ENCODE peak calls at places on chromosomes 6 and 20, in nine cellular contexts. One of them, this sample, is unnamed.
A peak's percentile ranks its signal among the peaks of the same experiment; 100 is the strongest.

GRCh38 chr6:157982297-157982579 is 575 bp downstream of the SYNJ2 start:
- DNase-seq in heart left ventricle: no peak
- DNase-seq in mesendoderm: peak; percentile 77
- DNase-seq in PC-3: no peak
- DNase-seq in small intestine: peak; percentile 59
- DNase-seq in transverse colon: peak; percentile 68
- DNase-seq in spleen: no peak
- DNase-seq in left ventricle myocardium inferior: no peak
- DNase-seq in A549: peak; percentile 30
- DNase-seq in this sample: peak; percentile 68

GRCh38 chr6:169162968-169163903 is 90.4 kb downstream of the THBS2 start:
- DNase-seq in heart left ventricle: no peak
- DNase-seq in mesendoderm: no peak
- DNase-seq in PC-3: peak; percentile 90
- DNase-seq in small intestine: no peak
- DNase-seq in transverse colon: no peak
- DNase-seq in spleen: no peak
- DNase-seq in left ventricle myocardium inferior: no peak
- DNase-seq in A549: peak; percentile 73
- DNase-seq in this sample: no peak

GRCh38 chr6:110067837-110068591 is 89.9 kb downstream of the GPR6 start:
- DNase-seq in heart left ventricle: no peak
- DNase-seq in mesendoderm: peak; percentile 10
- DNase-seq in PC-3: no peak
- DNase-seq in small intestine: no peak
- DNase-seq in transverse colon: no peak
- DNase-seq in spleen: no peak
- DNase-seq in left ventricle myocardium inferior: no peak
- DNase-seq in A549: no peak
- DNase-seq in this sample: no peak

GRCh38 chr6:166957087-166957804 is 896 bp upstream of the RNASET2 start:
- DNase-seq in heart left ventricle: peak; percentile 38
- DNase-seq in mesendoderm: peak; percentile 28
- DNase-seq in PC-3: no peak
- DNase-seq in small intestine: peak; percentile 61
- DNase-seq in transverse colon: peak; percentile 79
- DNase-seq in spleen: peak; percentile 93
- DNase-seq in left ventricle myocardium inferior: peak; percentile 66
- DNase-seq in A549: no peak
- DNase-seq in this sample: peak; percentile 84

GRCh38 chr6:6893701-6894100 is 214.1 kb upstream of the RREB1 start:
- DNase-seq in heart left ventricle: no peak
- DNase-seq in mesendoderm: no peak
- DNase-seq in PC-3: peak; percentile 62
- DNase-seq in small intestine: no peak
- DNase-seq in transverse colon: no peak
- DNase-seq in spleen: no peak
- DNase-seq in left ventricle myocardium inferior: no peak
- DNase-seq in A549: no peak
- DNase-seq in this sample: no peak

GRCh38 chr20:29878777-29879442 is 1378.6 kb upstream of the DEFB115 start:
- DNase-seq in heart left ventricle: no peak
- DNase-seq in mesendoderm: no peak
- DNase-seq in PC-3: no peak
- DNase-seq in small intestine: no peak
- DNase-seq in transverse colon: peak; percentile 19
- DNase-seq in spleen: peak; percentile 84
- DNase-seq in left ventricle myocardium inferior: no peak
- DNase-seq in A549: no peak
- DNase-seq in this sample: peak; percentile 66

GRCh38 chr6:28720357-28721231 is 194.9 kb downstream of the GPX5 start:
- DNase-seq in heart left ventricle: no peak
- DNase-seq in mesendoderm: no peak
- DNase-seq in PC-3: no peak
- DNase-seq in small intestine: no peak
- DNase-seq in transverse colon: no peak
- DNase-seq in spleen: no peak
- DNase-seq in left ventricle myocardium inferior: no peak
- DNase-seq in A549: no peak
- DNase-seq in this sample: no peak

GRCh38 chr20:9110365-9110764 is 41.5 kb downstream of the PLCB4 start:
- DNase-seq in heart left ventricle: no peak
- DNase-seq in mesendoderm: no peak
- DNase-seq in PC-3: no peak
- DNase-seq in small intestine: no peak
- DNase-seq in transverse colon: no peak
- DNase-seq in spleen: no peak
- DNase-seq in left ventricle myocardium inferior: no peak
- DNase-seq in A549: no peak
- DNase-seq in this sample: no peak

GRCh38 chr6:39228111-39228971 is 934 bp downstream of the KCNK5 start:
- DNase-seq in heart left ventricle: no peak
- DNase-seq in mesendoderm: no peak
- DNase-seq in PC-3: no peak
- DNase-seq in small intestine: peak; percentile 45
- DNase-seq in transverse colon: no peak
- DNase-seq in spleen: peak; percentile 74
- DNase-seq in left ventricle myocardium inferior: no peak
- DNase-seq in A549: no peak
- DNase-seq in this sample: peak; percentile 35

GRCh38 chr20:37095108-37095608 is 639 bp downstream of the RBL1 start:
- DNase-seq in heart left ventricle: no peak
- DNase-seq in mesendoderm: no peak
- DNase-seq in PC-3: no peak
- DNase-seq in small intestine: peak; percentile 63
- DNase-seq in transverse colon: peak; percentile 38
- DNase-seq in spleen: peak; percentile 76
- DNase-seq in left ventricle myocardium inferior: no peak
- DNase-seq in A549: no peak
- DNase-seq in this sample: peak; percentile 23

GRCh38 chr20:57671662-57672061 is 38.2 kb downstream of the PMEPA1 start:
- DNase-seq in heart left ventricle: no peak
- DNase-seq in mesendoderm: no peak
- DNase-seq in PC-3: peak; percentile 22
- DNase-seq in small intestine: no peak
- DNase-seq in transverse colon: no peak
- DNase-seq in spleen: no peak
- DNase-seq in left ventricle myocardium inferior: no peak
- DNase-seq in A549: peak; percentile 77
- DNase-seq in this sample: no peak

DNA sequence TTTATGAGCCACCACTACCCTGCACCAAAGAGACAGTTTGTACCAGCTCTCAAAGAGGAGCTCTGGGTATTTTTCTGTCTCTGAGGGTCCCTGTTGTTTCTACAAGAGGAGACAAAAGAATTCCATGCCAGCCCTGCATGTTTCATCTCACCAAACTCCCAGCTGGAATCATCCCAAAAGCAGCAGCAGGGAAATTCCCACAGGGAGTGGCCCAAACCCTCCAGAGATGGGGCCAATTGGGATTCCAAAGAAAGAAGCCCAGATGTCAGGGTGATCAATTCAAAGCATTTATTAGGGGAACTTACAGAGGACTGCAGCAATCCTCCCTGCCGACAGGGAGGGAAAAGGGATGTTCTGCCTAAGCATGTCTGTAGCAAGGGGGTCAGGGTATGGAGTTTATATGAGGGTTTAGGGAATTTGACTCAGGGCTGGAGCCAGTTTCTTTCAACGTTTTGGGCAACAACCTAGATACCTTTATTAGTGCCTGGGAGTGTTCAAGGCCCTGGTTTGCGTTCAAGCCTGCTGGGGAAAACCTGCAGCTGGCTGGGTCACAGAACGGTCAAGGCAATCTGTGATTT is 47.2 kb downstream of the MUC22 start:
- DNase-seq in heart left ventricle: no peak
- DNase-seq in mesendoderm: no peak
- DNase-seq in PC-3: peak; percentile 73
- DNase-seq in small intestine: no peak
- DNase-seq in transverse colon: no peak
- DNase-seq in spleen: no peak
- DNase-seq in left ventricle myocardium inferior: no peak
- DNase-seq in A549: no peak
- DNase-seq in this sample: no peak
- H3K4me3 ChIP-seq in heart left ventricle: no peak overlapping the region
- H3K4me3 ChIP-seq in mesendoderm: no peak overlapping the region
- H3K4me3 ChIP-seq in PC-3: peak overlapping the region; percentile 39
- H3K4me3 ChIP-seq in small intestine: no peak overlapping the region
- H3K4me3 ChIP-seq in transverse colon: no peak overlapping the region
- H3K4me3 ChIP-seq in spleen: no peak overlapping the region
- H3K4me3 ChIP-seq in left ventricle myocardium inferior: no peak overlapping the region
- H3K4me3 ChIP-seq in A549: no peak overlapping the region
- H3K4me3 ChIP-seq in this sample: no peak overlapping the region

DNA sequence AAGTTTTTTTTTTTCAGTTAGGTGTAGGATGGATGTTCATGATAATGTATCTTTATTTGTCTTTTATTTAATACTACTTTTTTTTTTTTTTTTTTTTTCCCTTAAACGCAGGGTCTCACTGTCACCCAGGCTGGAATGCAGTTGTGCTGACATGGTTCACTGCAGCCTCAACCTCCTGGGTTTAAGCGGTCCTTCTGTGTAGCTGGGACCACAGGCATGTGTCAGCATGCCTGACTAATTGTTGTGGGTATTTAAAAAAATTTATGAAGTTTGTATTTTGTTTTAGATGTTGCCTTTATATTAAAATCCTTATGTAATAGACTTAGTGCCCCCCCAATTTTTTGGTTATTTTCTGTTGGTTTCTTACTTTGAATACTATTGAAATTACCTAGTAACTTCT is 42.6 kb downstream of the NCOA3 start:
- DNase-seq in heart left ventricle: no peak
- DNase-seq in mesendoderm: no peak
- DNase-seq in PC-3: peak; percentile 56
- DNase-seq in small intestine: no peak
- DNase-seq in transverse colon: no peak
- DNase-seq in spleen: no peak
- DNase-seq in left ventricle myocardium inferior: no peak
- DNase-seq in A549: no peak
- DNase-seq in this sample: no peak
- H3K4me1 ChIP-seq in heart left ventricle: peaks cover 75% of the 10 kb centered on the region
- H3K4me1 ChIP-seq in mesendoderm: no peaks in the 10 kb centered on the region
- H3K4me1 ChIP-seq in PC-3: peaks cover 22% of the 10 kb centered on the region
- H3K4me1 ChIP-seq in small intestine: no peaks in the 10 kb centered on the region
- H3K4me1 ChIP-seq in transverse colon: no peaks in the 10 kb centered on the region
- H3K4me1 ChIP-seq in spleen: peaks cover 98% of the 10 kb centered on the region
- H3K4me1 ChIP-seq in left ventricle myocardium inferior: peaks cover 74% of the 10 kb centered on the region
- H3K4me1 ChIP-seq in A549: peaks cover 64% of the 10 kb centered on the region
- H3K4me1 ChIP-seq in this sample: no peaks in the 10 kb centered on the region

GRCh38 chr20:45341579-45341938 is 6.7 kb downstream of the SDC4 start:
- DNase-seq in heart left ventricle: no peak
- DNase-seq in mesendoderm: no peak
- DNase-seq in PC-3: no peak
- DNase-seq in small intestine: no peak
- DNase-seq in transverse colon: no peak
- DNase-seq in spleen: no peak
- DNase-seq in left ventricle myocardium inferior: no peak
- DNase-seq in A549: no peak
- DNase-seq in this sample: no peak
- H3K4me3 ChIP-seq in heart left ventricle: peak overlapping the region; percentile 6
- H3K4me3 ChIP-seq in mesendoderm: no peak overlapping the region
- H3K4me3 ChIP-seq in PC-3: peak overlapping the region; percentile 61
- H3K4me3 ChIP-seq in small intestine: peak overlapping the region; percentile 17
- H3K4me3 ChIP-seq in transverse colon: no peak overlapping the region
- H3K4me3 ChIP-seq in spleen: no peak overlapping the region
- H3K4me3 ChIP-seq in left ventricle myocardium inferior: peak overlapping the region; percentile 55
- H3K4me3 ChIP-seq in A549: peak overlapping the region; percentile 8
- H3K4me3 ChIP-seq in this sample: no peak overlapping the region

DNA sequence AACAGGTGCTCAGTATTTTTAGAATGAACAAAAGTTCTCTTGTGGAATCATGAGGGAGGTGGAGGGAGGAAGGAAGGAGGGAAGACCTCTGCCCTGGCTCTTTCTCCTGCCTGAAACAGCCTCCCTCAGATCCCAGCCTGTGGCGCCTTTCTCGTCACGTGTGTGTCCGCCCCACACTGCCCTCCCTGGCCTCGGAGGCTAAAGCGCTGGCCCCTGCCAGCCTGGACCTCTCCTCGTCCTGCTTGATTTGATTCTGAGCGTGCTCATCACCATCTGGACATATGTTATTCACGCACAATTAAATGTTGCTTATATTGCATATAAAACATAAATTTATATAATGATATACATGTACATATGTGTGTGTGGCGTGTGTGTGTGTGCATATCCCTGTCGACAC is 41.0 kb downstream of the PHACTR3 start:
- DNase-seq in heart left ventricle: no peak
- DNase-seq in mesendoderm: no peak
- DNase-seq in PC-3: no peak
- DNase-seq in small intestine: no peak
- DNase-seq in transverse colon: no peak
- DNase-seq in spleen: peak; percentile 66
- DNase-seq in left ventricle myocardium inferior: no peak
- DNase-seq in A549: no peak
- DNase-seq in this sample: no peak
- H3K4me1 ChIP-seq in heart left ventricle: no peaks in the 10 kb centered on the region
- H3K4me1 ChIP-seq in mesendoderm: no peaks in the 10 kb centered on the region
- H3K4me1 ChIP-seq in PC-3: no peaks in the 10 kb centered on the region
- H3K4me1 ChIP-seq in small intestine: no peaks in the 10 kb centered on the region
- H3K4me1 ChIP-seq in transverse colon: no peaks in the 10 kb centered on the region
- H3K4me1 ChIP-seq in spleen: no peaks in the 10 kb centered on the region
- H3K4me1 ChIP-seq in left ventricle myocardium inferior: peaks cover 13% of the 10 kb centered on the region
- H3K4me1 ChIP-seq in A549: peaks cover 2% of the 10 kb centered on the region
- H3K4me1 ChIP-seq in this sample: no peaks in the 10 kb centered on the region

GRCh38 chr6:8065519-8065911 is 1.3 kb upstream of the BLOC1S5 start:
- DNase-seq in heart left ventricle: no peak
- DNase-seq in mesendoderm: no peak
- DNase-seq in PC-3: no peak
- DNase-seq in small intestine: no peak
- DNase-seq in transverse colon: no peak
- DNase-seq in spleen: no peak
- DNase-seq in left ventricle myocardium inferior: no peak
- DNase-seq in A549: no peak
- DNase-seq in this sample: no peak
- H3K4me3 ChIP-seq in heart left ventricle: no peak overlapping the region
- H3K4me3 ChIP-seq in mesendoderm: no peak overlapping the region
- H3K4me3 ChIP-seq in PC-3: no peak overlapping the region
- H3K4me3 ChIP-seq in small intestine: no peak overlapping the region
- H3K4me3 ChIP-seq in transverse colon: no peak overlapping the region
- H3K4me3 ChIP-seq in spleen: no peak overlapping the region
- H3K4me3 ChIP-seq in left ventricle myocardium inferior: no peak overlapping the region
- H3K4me3 ChIP-seq in A549: no peak overlapping the region
- H3K4me3 ChIP-seq in this sample: no peak overlapping the region

GRCh38 chr20:33236351-33236750 is 555 bp downstream of the BPIFA1 start:
- DNase-seq in heart left ventricle: no peak
- DNase-seq in mesendoderm: no peak
- DNase-seq in PC-3: no peak
- DNase-seq in small intestine: no peak
- DNase-seq in transverse colon: no peak
- DNase-seq in spleen: no peak
- DNase-seq in left ventricle myocardium inferior: no peak
- DNase-seq in A549: no peak
- DNase-seq in this sample: no peak
- H3K4me1 ChIP-seq in heart left ventricle: no peaks in the 10 kb centered on the region
- H3K4me1 ChIP-seq in mesendoderm: no peaks in the 10 kb centered on the region
- H3K4me1 ChIP-seq in PC-3: no peaks in the 10 kb centered on the region
- H3K4me1 ChIP-seq in small intestine: no peaks in the 10 kb centered on the region
- H3K4me1 ChIP-seq in transverse colon: no peaks in the 10 kb centered on the region
- H3K4me1 ChIP-seq in spleen: no peaks in the 10 kb centered on the region
- H3K4me1 ChIP-seq in left ventricle myocardium inferior: no peaks in the 10 kb centered on the region
- H3K4me1 ChIP-seq in A549: no peaks in the 10 kb centered on the region
- H3K4me1 ChIP-seq in this sample: no peaks in the 10 kb centered on the region

GRCh38 chr6:159169557-159170332 is 545 bp downstream of the FNDC1 start:
- DNase-seq in heart left ventricle: no peak
- DNase-seq in mesendoderm: peak; percentile 90
- DNase-seq in PC-3: no peak
- DNase-seq in small intestine: no peak
- DNase-seq in transverse colon: no peak
- DNase-seq in spleen: no peak
- DNase-seq in left ventricle myocardium inferior: peak; percentile 22
- DNase-seq in A549: peak; percentile 25
- DNase-seq in this sample: no peak
- H3K4me3 ChIP-seq in heart left ventricle: peak overlapping the region; percentile 51
- H3K4me3 ChIP-seq in mesendoderm: peak overlapping the region; percentile 11
- H3K4me3 ChIP-seq in PC-3: no peak overlapping the region
- H3K4me3 ChIP-seq in small intestine: peak overlapping the region; percentile 38
- H3K4me3 ChIP-seq in transverse colon: peak overlapping the region; percentile 18
- H3K4me3 ChIP-seq in spleen: peak overlapping the region; percentile 30
- H3K4me3 ChIP-seq in left ventricle myocardium inferior: peak overlapping the region; percentile 63
- H3K4me3 ChIP-seq in A549: peak overlapping the region; percentile 53
- H3K4me3 ChIP-seq in this sample: no peak overlapping the region

This sample was measured in mucosa of descending colon.